ENCODE peak calls at places on chromosomes 5 and 9, in five cellular contexts. X, N, P, S and G are unnamed samples. For H3K4me1, the result is how much of the 10 kb centered on the place peaks cover.

GRCh38 chr5:1488882-1489680 is 34.7 kb downstream of the LPCAT1 start:
- DNase-seq in S (no peak), X (no peak), P (no peak), N (peak), G (no peak)

GRCh38 chr5:123951204-123951977 is 439.4 kb downstream of the CSNK1G3 start:
- DNase-seq in N (peak), X (no peak), P (no peak), S (no peak), G (no peak)

GRCh38 chr9:13264788-13265187 is 14.7 kb downstream of the MPDZ start:
- DNase-seq in X (no peak), S (no peak), N (peak), P (no peak), G (no peak)

GRCh38 chr5:53419247-53419646 is 61.2 kb upstream of the FST start:
- DNase-seq in P (no peak), X (no peak), S (no peak), N (peak), G (no peak)

GRCh38 chr5:11300736-11301135 is 539.7 kb upstream of the DAP start:
- DNase-seq in N (no peak), P (no peak), X (no peak), S (no peak), G (no peak)

GRCh38 chr5:180787025-180787424 is 15.6 kb downstream of the MGAT1 start:
- DNase-seq in S (no peak), N (no peak), X (no peak), P (no peak), G (no peak)

GRCh38 chr5:178208540-178209227 is 4.4 kb downstream of the HNRNPAB start:
- DNase-seq in N (no peak), X (no peak), S (no peak), P (no peak), G (no peak)

GRCh38 chr9:35728041-35728971 is 3.7 kb downstream of the TLN1 start:
- DNase-seq in S (peak), N (peak), X (peak), P (peak), G (peak)

GRCh38 chr9:120365386-120365785 is 214.6 kb downstream of the CDK5RAP2 start:
- DNase-seq in X (no peak), P (no peak), N (no peak), S (no peak), G (no peak)

GRCh38 chr5:4766101-4766500 is 374.0 kb upstream of the ADAMTS16 start:
- DNase-seq in X (no peak), N (no peak), P (no peak), S (no peak), G (no peak)

GRCh38 chr5:151683444-151683843 is 3.3 kb downstream of the SPARC start:
- DNase-seq in P (no peak), N (peak), S (no peak), X (no peak), G (no peak)

GRCh38 chr5:1429501-1429900 is 15.7 kb downstream of the SLC6A3 start:
- DNase-seq in P (peak), N (no peak), X (peak), S (no peak), G (no peak)

GRCh38 chr9:114395768-114396167 is 8.0 kb upstream of the AKNA start:
- DNase-seq in N (no peak), S (no peak), P (no peak), X (no peak), G (no peak)

GRCh38 chr9:87556821-87557220 is 59.2 kb downstream of the DAPK1 start:
- DNase-seq in P (no peak), X (no peak), S (no peak), N (no peak), G (no peak)

GRCh38 chr5:125486634-125487033 is 740.2 kb upstream of the ZNF608 start:
- DNase-seq in S (no peak), X (no peak), N (peak), P (no peak), G (no peak)

GRCh38 chr5:180799902-180800801 is 2.5 kb downstream of the MGAT1 start:
- DNase-seq in N (peak), S (no peak), P (no peak), X (no peak), G (no peak)

GRCh38 chr9:91966503-91966902 is 16.5 kb upstream of the ROR2 start:
- DNase-seq in X (no peak), S (no peak), P (no peak), N (peak), G (no peak)

GRCh38 chr5:27845248-27845647 is 806.9 kb upstream of the CDH9 start:
- DNase-seq in S (no peak), P (no peak), X (no peak), N (peak), G (no peak)

GRCh38 chr5:135487839-135488514 is 35.8 kb upstream of the TIFAB start:
- DNase-seq in S (no peak), P (no peak), N (no peak), X (no peak), G (no peak)
- H3K4me1 ChIP-seq in S (under half), P (under half), N (under half), X (under half), G (under half)

DNA sequence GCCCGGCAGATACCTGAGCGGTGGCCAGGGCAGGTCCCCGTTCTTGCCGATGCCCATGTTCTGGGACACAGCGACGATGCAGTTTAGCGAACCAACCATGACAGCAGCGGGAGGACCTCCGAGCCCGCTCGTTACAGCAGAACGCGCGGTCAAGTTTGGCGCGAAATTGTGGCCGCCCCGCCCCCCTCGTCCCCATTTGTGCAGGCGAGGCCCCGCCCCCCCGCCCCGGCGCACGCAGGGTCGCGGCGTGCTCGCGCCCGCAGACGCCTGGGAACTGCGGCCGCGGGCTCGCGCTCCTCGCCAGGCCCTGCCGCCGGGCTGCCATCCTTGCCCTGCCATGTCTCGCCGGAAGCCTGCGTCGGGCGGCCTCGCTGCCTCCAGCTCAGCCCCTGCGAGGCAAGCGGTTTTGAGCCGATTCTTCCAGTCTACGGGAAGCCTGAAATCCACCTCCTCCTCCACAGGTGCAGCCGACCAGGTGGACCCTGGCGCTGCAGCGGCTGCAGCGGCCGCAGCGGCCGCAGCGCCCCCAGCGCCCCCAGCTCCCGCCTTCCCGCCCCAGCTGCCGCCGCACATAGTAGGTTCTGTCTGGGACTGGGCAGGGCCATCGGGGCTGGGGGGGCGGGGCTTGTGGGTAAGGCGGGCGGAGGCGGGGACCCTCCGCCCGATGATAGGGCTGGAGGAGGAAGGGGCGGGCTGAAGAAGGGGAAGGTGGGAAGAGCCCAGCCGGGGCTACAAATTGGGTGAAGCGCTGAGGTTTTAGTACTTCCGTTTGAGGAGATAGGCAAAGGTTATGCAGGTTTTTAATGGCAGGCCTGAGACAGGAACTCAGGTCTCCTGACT is at the start of the genes DHFR and MSH3:
- DNase-seq in N (peak), P (peak), S (peak), X (peak), G (peak)
- TF ChIP-seq CTCF in N (no peak), P (peak), S (no peak), X (peak), G (no peak)

DNA sequence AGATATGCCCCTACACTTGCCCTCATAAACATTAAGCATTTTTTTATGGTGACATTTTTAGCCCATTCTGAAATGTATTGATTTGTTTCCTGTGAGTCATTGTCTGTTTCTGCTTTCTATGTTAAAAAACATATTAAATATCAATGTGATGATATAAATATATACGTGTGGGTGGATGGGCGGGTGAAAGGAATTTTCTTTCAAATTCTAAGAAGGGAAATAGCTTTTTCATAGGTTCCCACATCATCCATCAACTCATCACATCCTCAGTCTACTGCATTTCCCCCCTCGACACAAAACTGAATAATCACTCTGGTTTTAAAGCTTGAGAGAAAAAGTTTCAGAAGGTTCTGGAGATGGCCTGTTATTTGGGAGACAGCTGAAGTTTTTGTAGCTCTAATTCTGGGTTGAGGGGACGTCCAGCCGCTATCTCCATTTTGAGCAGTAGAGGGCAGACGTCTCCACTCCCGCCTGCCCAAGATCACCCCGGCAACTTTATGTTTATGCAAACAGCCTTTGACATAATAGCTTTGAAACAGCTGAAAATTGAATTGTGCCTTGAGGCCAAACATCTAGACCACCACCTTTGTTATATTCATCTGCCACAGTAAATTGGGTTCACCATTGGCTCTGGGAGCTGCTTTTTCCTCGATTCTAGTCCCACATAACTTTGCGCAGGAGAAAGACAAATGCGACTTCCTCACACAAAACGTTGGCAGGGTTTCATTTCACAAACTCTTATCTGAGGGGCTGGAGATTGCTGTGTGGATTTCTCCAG is 216.2 kb upstream of the CLINT1 start:
- DNase-seq in X (peak), P (no peak), N (peak), S (peak), G (no peak)
- H3K27ac ChIP-seq in X (no peak), P (no peak), N (peak), S (no peak), G (no peak)

DNA sequence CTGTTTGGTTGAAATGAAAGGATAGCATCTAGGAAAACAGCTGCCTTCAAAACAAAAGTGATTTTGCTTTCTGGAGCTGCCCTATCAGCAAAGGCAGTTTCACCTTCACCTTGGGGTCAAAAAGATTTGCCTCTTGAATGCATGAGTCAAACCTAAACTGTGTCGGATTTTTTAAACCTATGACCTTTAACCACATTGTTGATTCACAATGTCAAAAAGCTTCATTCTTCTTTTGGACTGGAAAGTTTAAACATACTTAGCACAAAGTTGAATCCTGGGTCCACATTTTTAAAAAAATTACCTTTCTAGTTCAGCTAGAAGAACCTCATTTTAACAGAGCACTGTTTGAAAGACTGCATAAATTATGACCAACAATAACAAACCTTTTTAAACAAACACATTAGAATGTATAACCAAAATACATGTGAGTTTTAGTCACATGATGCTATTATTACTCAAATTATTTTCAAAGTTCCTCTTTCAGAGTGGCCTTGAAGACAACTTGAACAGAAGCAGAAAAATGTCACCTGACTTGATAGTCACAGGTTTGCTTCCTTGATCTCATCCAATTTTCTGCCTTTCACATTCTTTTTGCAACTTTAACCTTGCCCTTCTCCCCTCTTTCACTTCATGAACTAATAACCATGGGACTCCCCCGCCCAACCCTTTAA is 109.7 kb upstream of the LHFPL2 start:
- DNase-seq in N (peak), P (no peak), S (no peak), X (no peak), G (no peak)
- H3K4me1 ChIP-seq in N (under half), P (under half), S (under half), X (under half), G (under half)

GRCh38 chr5:135830384-135831275 is 3.8 kb upstream of the SLC25A48 start:
- DNase-seq in P (no peak), X (no peak), S (no peak), N (no peak), G (no peak)
- TF ChIP-seq CTCF in P (no peak), X (no peak), S (no peak), N (no peak), G (no peak)

DNA sequence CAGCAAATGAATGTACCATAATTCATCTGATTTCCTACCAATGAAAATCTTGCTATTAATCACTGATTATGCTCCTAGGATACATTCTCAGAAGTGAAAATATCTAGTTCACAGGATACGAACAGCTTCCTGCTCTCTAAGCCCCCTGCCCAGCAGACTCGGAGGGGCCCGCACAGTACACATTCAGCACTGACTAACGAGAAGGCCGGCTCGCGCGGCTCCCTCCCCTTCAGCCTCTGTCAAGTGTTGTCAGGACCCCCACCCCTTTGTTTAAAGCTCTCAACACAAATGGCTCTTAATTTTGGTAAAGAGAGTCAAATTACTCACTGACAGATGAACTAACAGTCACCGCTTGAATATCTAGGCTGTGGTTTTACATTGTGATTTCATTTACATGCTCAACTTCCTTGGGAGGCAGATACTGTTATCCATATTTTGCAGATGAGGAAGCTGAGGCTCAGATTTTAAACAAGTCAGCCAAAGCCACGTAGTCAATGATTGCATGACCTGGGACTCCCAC is 82.1 kb downstream of the PRRT1B start:
- DNase-seq in S (no peak), X (no peak), N (peak), P (no peak), G (no peak)
- H3K27ac ChIP-seq in S (peak), X (peak), N (no peak), P (peak), G (no peak)